ENCODE peak calls at places on chromosomes 16 and 17, in four cellular contexts. One of them, this sample, is unnamed.

GRCh38 chr17:45871718-45872117 is 22.6 kb upstream of the MAPT start:
- ATAC-seq in naive thymus-derived CD4-positive, alpha-beta T cell: no peak
- ATAC-seq in activated T-cell treated with anti-CD3 and anti-CD28 coated beads, Interleukin-2, amount 50 U/mL, for 72 hours: peak; percentile 47
- ATAC-seq in gastroesophageal sphincter: no peak
- ATAC-seq in this sample: peak; percentile 51

GRCh38 chr16:705748-706188 is at the start of gene FBXL16:
- ATAC-seq in naive thymus-derived CD4-positive, alpha-beta T cell: peak; percentile 28
- ATAC-seq in activated T-cell treated with anti-CD3 and anti-CD28 coated beads, Interleukin-2, amount 50 U/mL, for 72 hours: no peak
- ATAC-seq in gastroesophageal sphincter: no peak
- ATAC-seq in this sample: no peak

GRCh38 chr16:4680673-4681470 is 12.5 kb upstream of the NUDT16L1 start:
- ATAC-seq in naive thymus-derived CD4-positive, alpha-beta T cell: no peak
- ATAC-seq in activated T-cell treated with anti-CD3 and anti-CD28 coated beads, Interleukin-2, amount 50 U/mL, for 72 hours: no peak
- ATAC-seq in gastroesophageal sphincter: no peak
- ATAC-seq in this sample: no peak

GRCh38 chr17:41793749-41794602 is 7.5 kb upstream of the JUP start:
- ATAC-seq in naive thymus-derived CD4-positive, alpha-beta T cell: no peak
- ATAC-seq in activated T-cell treated with anti-CD3 and anti-CD28 coated beads, Interleukin-2, amount 50 U/mL, for 72 hours: no peak
- ATAC-seq in gastroesophageal sphincter: no peak
- ATAC-seq in this sample: no peak

GRCh38 chr16:86424413-86424812 is 85.9 kb upstream of the FOXF1 start:
- ATAC-seq in naive thymus-derived CD4-positive, alpha-beta T cell: no peak
- ATAC-seq in activated T-cell treated with anti-CD3 and anti-CD28 coated beads, Interleukin-2, amount 50 U/mL, for 72 hours: no peak
- ATAC-seq in gastroesophageal sphincter: peak; percentile 88
- ATAC-seq in this sample: no peak

GRCh38 chr16:74304164-74304834 is 7.7 kb downstream of the PSMD7 start:
- ATAC-seq in naive thymus-derived CD4-positive, alpha-beta T cell: no peak
- ATAC-seq in activated T-cell treated with anti-CD3 and anti-CD28 coated beads, Interleukin-2, amount 50 U/mL, for 72 hours: no peak
- ATAC-seq in gastroesophageal sphincter: no peak
- ATAC-seq in this sample: no peak

GRCh38 chr16:58085171-58085570 is 44.0 kb downstream of the CFAP20 start:
- ATAC-seq in naive thymus-derived CD4-positive, alpha-beta T cell: no peak
- ATAC-seq in activated T-cell treated with anti-CD3 and anti-CD28 coated beads, Interleukin-2, amount 50 U/mL, for 72 hours: no peak
- ATAC-seq in gastroesophageal sphincter: no peak
- ATAC-seq in this sample: no peak

GRCh38 chr17:3722716-3723115 is 987 bp upstream of the HASPIN start:
- ATAC-seq in naive thymus-derived CD4-positive, alpha-beta T cell: no peak
- ATAC-seq in activated T-cell treated with anti-CD3 and anti-CD28 coated beads, Interleukin-2, amount 50 U/mL, for 72 hours: no peak
- ATAC-seq in gastroesophageal sphincter: no peak
- ATAC-seq in this sample: no peak

GRCh38 chr17:82907797-82908261 is 68.0 kb upstream of the ZNF750 start:
- ATAC-seq in naive thymus-derived CD4-positive, alpha-beta T cell: no peak
- ATAC-seq in activated T-cell treated with anti-CD3 and anti-CD28 coated beads, Interleukin-2, amount 50 U/mL, for 72 hours: no peak
- ATAC-seq in gastroesophageal sphincter: no peak
- ATAC-seq in this sample: no peak

GRCh38 chr17:38343608-38343980 is at the start of gene GPR179:
- ATAC-seq in naive thymus-derived CD4-positive, alpha-beta T cell: no peak
- ATAC-seq in activated T-cell treated with anti-CD3 and anti-CD28 coated beads, Interleukin-2, amount 50 U/mL, for 72 hours: no peak
- ATAC-seq in gastroesophageal sphincter: no peak
- ATAC-seq in this sample: no peak

GRCh38 chr17:62670202-62670821 is 42.8 kb downstream of the MRC2 start:
- ATAC-seq in naive thymus-derived CD4-positive, alpha-beta T cell: no peak
- ATAC-seq in activated T-cell treated with anti-CD3 and anti-CD28 coated beads, Interleukin-2, amount 50 U/mL, for 72 hours: no peak
- ATAC-seq in gastroesophageal sphincter: no peak
- ATAC-seq in this sample: no peak

GRCh38 chr16:65195998-65196397 is 74.1 kb upstream of the CDH11 start:
- ATAC-seq in naive thymus-derived CD4-positive, alpha-beta T cell: no peak
- ATAC-seq in activated T-cell treated with anti-CD3 and anti-CD28 coated beads, Interleukin-2, amount 50 U/mL, for 72 hours: no peak
- ATAC-seq in gastroesophageal sphincter: no peak
- ATAC-seq in this sample: no peak

This sample was measured in activated T-helper 17 cell treated with anti-CD3 and anti-CD28 coated beads, Interleukin-2, amount 50 U/mL, for 72 hours.